ENCODE peak calls at places on chromosomes 2 and 18, in five cellular contexts. Z is activated effector memory CD4-positive, alpha-beta T cell treated with anti-CD3 and anti-CD28 coated beads, Interleukin-2, amount 50 U/mL, for 16 hours; E is gastrocnemius medialis; Y is GDM1; S is lower leg skin. K is an unnamed sample.
A peak's percentile ranks its signal among the peaks of the same experiment; 100 is the strongest.

GRCh38 chr2:134917219-134917957 is 1.2 kb upstream of the CCNT2 start:
- DNase-seq in Y (peak; percentile 5), S (peak; percentile 39), E (no peak), Z (peak; percentile 64), K (no peak)

GRCh38 chr2:43034921-43035320 is 191.5 kb downstream of the ZFP36L2 start:
- DNase-seq in E (no peak), Z (no peak), S (no peak), Y (no peak), K (peak; percentile 8)

GRCh38 chr2:200944467-200945394 is 18.7 kb downstream of the ORC2 start:
- DNase-seq in Y (no peak), S (no peak), Z (peak; percentile 80), E (no peak), K (no peak)

GRCh38 chr2:188079176-188079575 is 212.5 kb upstream of the GULP1 start:
- DNase-seq in Y (no peak), Z (no peak), S (no peak), E (no peak), K (no peak)

GRCh38 chr2:62473428-62473827 is 32.6 kb downstream of the TMEM17 start:
- DNase-seq in Z (no peak), Y (no peak), S (no peak), E (no peak), K (no peak)

GRCh38 chr18:79637921-79638855 is 41.4 kb upstream of the CTDP1 start:
- DNase-seq in Z (no peak), S (no peak), Y (no peak), E (no peak), K (peak; percentile 77)

GRCh38 chr2:204150695-204151240 is 214.2 kb downstream of the ICOS start:
- DNase-seq in E (no peak), Z (no peak), Y (no peak), S (no peak), K (no peak)

GRCh38 chr2:103898561-103898960 is 955.4 kb upstream of the POU3F3 start:
- DNase-seq in Y (no peak), E (no peak), Z (no peak), S (no peak), K (no peak)

GRCh38 chr18:3012306-3012919 is 531 bp downstream of the LPIN2 start:
- DNase-seq in Y (peak; percentile 62), S (no peak), Z (peak; percentile 84), E (no peak), K (peak; percentile 73)

GRCh38 chr18:46712406-46712805 is 44.4 kb downstream of the ST8SIA5 start:
- DNase-seq in Z (no peak), E (no peak), Y (no peak), S (no peak), K (no peak)

GRCh38 chr2:233794128-233794658 is 16.1 kb downstream of the MROH2A start:
- DNase-seq in Y (no peak), Z (peak; percentile 57), S (no peak), E (no peak), K (peak; percentile 75)

GRCh38 chr2:59974051-59974766 is 579.2 kb downstream of the BCL11A start:
- DNase-seq in Y (no peak), Z (no peak), S (no peak), E (no peak), K (no peak)

GRCh38 chr18:72283148-72283925 is 260.8 kb downstream of the CBLN2 start:
- DNase-seq in Y (no peak), S (no peak), Z (no peak), E (no peak), K (no peak)

GRCh38 chr2:85729825-85730510 is 23.8 kb upstream of the ATOH8 start:
- DNase-seq in Z (no peak), E (no peak), Y (no peak), S (no peak), K (peak; percentile 61)

K was measured in suprapubic skin.